ENCODE peak calls at places on chromosomes 5 and 9, in seven cellular contexts. N is fibroblast of lung, Q is foreskin fibroblast, K is epithelial cell of esophagus, P is body of pancreas, H is fibroblast of pulmonary artery, U is cardiac muscle cell. E is an unnamed sample.

GRCh38 chr5:65796269-65796668 is 74.3 kb downstream of the NLN start:
- DNase-seq in H (no peak), K (peak), Q (peak), U (no peak), P (no peak), N (peak), E (no peak)

GRCh38 chr5:180338001-180338707 is 15.0 kb downstream of the GFPT2 start:
- DNase-seq in N (no peak), U (no peak), K (no peak), H (no peak), P (no peak), Q (no peak), E (peak)

GRCh38 chr5:136208946-136209345 is 16.0 kb upstream of the SMIM32 start:
- DNase-seq in N (no peak), K (no peak), H (no peak), Q (no peak), P (no peak), U (no peak), E (no peak)

GRCh38 chr9:87278971-87279731 is 218.5 kb upstream of the DAPK1 start:
- DNase-seq in K (peak), H (no peak), N (peak), P (no peak), Q (peak), U (no peak), E (peak)

GRCh38 chr9:134784612-134785305 is 95.9 kb upstream of the FCN2 start:
- DNase-seq in N (no peak), Q (no peak), H (no peak), P (no peak), K (no peak), U (peak), E (no peak)

GRCh38 chr9:124040935-124041816 is 29.6 kb downstream of the LHX2 start:
- DNase-seq in P (peak), H (no peak), K (no peak), U (peak), N (no peak), Q (no peak), E (no peak)

GRCh38 chr5:66742083-66742895 is 146.1 kb downstream of the MAST4 start:
- DNase-seq in K (peak), U (peak), P (peak), N (peak), Q (no peak), H (no peak), E (peak)

GRCh38 chr5:40646286-40646685 is 33.4 kb upstream of the PTGER4 start:
- DNase-seq in P (no peak), Q (no peak), H (no peak), N (no peak), K (no peak), U (no peak), E (no peak)

GRCh38 chr9:35652829-35653209 is 2.1 kb upstream of the SIT1 start:
- DNase-seq in H (no peak), N (no peak), Q (no peak), K (no peak), P (no peak), U (no peak), E (no peak)

GRCh38 chr9:73149371-73150067 is 2.1 kb upstream of the ANXA1 start:
- DNase-seq in H (peak), U (no peak), Q (peak), K (peak), P (no peak), N (peak), E (peak)

GRCh38 chr5:179763215-179763945 is 30.4 kb upstream of the LTC4S start:
- DNase-seq in U (peak), N (peak), K (peak), H (peak), Q (peak), P (peak), E (peak)

GRCh38 chr9:137297966-137298365 is 4.1 kb downstream of the NRARP start:
- DNase-seq in Q (no peak), K (peak), U (no peak), H (no peak), N (no peak), P (no peak), E (no peak)
- H3K4me3 ChIP-seq in Q (no peak), K (no peak), U (no peak), H (no peak), N (no peak), P (no peak), E (no peak)

GRCh38 chr9:89325733-89326132 is 7.4 kb downstream of the SECISBP2 start:
- DNase-seq in N (no peak), Q (no peak), P (no peak), K (no peak), H (no peak), U (no peak), E (no peak)
- TF ChIP-seq CTCF in N (no peak), Q (no peak), P (no peak), K (no peak), H (no peak), U (no peak), E (no peak)

GRCh38 chr5:56148453-56148971 is 84.6 kb downstream of the ANKRD55 start:
- DNase-seq in U (no peak), K (no peak), P (peak), Q (no peak), N (peak), H (no peak), E (no peak)
- H3K4me3 ChIP-seq in U (no peak), K (no peak), P (no peak), Q (no peak), N (no peak), H (no peak), E (no peak)

DNA sequence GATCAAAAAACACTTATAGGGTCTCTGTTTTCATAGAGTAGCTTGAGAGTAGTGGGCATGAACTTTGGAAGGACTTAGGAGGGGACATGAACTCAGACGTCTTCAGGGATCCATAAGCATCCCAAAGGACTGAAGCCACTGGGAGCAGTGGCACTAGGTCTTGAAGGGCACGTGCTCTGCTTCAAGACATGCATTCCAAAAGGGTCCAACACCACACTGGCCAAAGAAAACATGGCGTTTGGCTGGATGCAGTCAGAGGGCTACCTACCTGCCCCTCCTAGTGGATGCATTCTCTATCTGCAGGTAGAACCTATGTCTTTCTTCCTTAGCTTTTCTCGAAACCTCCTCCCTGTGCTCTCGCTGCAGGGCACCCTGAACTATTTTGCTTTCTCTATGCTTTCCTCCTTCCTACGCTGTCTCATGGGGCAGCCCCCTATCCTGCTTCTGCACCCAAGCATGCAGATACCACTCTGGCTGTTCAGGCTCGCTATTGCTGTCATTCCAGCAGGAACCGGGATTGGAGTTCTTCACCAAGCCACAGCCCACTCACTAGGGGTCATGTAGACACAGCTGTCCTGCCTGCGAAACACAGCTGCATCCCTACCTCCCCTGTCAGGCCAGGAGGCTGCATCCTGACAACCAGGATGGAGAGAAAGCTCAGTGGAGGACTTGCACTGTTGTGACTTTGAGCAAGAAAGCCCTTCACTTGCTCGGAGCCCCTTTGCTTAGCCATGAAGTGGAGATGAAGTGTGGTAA is 11.9 kb downstream of the FAM240B start:
- DNase-seq in K (peak), N (no peak), P (no peak), U (no peak), H (no peak), Q (no peak), E (peak)
- TF ChIP-seq CTCF in K (peak), N (no peak), P (no peak), U (peak), H (peak), Q (no peak), E (peak)

GRCh38 chr9:89813482-89813881 is 208.7 kb downstream of the GADD45G start:
- DNase-seq in K (no peak), Q (no peak), H (no peak), U (no peak), N (no peak), P (no peak), E (no peak)

GRCh38 chr9:89815061-89815902 is 210.5 kb downstream of the GADD45G start:
- DNase-seq in K (no peak), H (no peak), P (no peak), Q (no peak), U (no peak), N (no peak), E (no peak)

GRCh38 chr9:89815903-89816573 is 211.2 kb downstream of the GADD45G start:
- DNase-seq in Q (no peak), P (no peak), H (no peak), K (no peak), N (no peak), U (no peak), E (no peak)

GRCh38 chr9:89812556-89813181 is 207.9 kb downstream of the GADD45G start:
- DNase-seq in H (no peak), N (no peak), K (no peak), U (no peak), Q (no peak), P (no peak), E (no peak)

GRCh38 chr9:89814340-89815040 is 209.7 kb downstream of the GADD45G start:
- DNase-seq in P (no peak), K (no peak), N (peak), U (no peak), H (peak), Q (no peak), E (peak)
- H3K4me3 ChIP-seq in P (no peak), K (no peak), N (no peak), U (no peak), H (no peak), Q (no peak), E (no peak)

DNA sequence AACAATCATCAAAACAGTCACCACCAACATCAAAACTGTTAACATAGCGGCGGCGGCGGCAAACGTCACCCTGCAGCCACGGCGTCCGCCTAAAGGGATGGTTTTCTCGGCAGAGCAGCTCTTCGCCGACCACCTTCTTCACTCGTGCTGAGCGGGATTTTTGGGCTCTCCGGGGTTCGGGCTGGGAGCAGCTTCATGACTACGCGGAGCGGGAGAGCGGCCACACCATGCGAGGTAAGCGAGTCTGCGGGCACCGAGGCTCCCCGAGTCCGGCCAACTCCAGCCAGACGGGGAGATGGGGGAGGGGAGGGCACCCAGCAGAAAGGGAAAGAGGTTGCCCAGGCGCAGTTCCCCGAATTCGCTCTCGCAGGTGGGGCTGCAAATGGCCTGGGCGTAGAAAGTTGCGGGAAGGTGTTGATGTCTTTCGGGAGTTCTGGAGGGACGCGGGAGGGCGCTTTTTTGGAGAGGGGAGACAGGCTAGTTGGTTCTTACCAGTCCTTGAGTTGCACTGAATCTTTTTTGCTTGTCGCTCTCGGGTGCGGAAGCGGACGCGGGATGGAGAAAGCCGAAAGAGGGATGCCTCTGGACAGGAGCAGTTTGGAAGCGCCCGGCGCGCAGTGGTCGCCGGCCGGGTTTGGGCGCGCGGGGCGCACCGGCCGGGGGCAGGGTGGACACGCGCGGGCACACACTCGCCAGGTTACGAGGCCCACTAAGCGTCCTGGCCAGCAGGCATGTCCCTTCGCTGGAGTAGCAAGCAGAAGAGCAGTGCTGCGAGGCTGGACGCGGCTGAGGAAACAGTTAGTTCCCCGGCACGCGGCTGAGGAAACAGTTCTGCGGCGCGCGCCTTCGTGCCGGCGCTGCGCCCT is 848 bp downstream of the RORB start:
- DNase-seq in Q (peak), U (peak), K (peak), H (peak), P (peak), N (peak), E (peak)
- TF ChIP-seq CTCF in Q (no peak), U (no peak), K (no peak), H (no peak), P (no peak), N (no peak), E (no peak)

GRCh38 chr5:141701341-141702119 is 19.5 kb upstream of the ARAP3 start:
- DNase-seq in H (no peak), K (no peak), Q (no peak), N (no peak), U (no peak), P (no peak), E (no peak)
- H3K4me3 ChIP-seq in H (no peak), K (no peak), Q (peak), N (no peak), U (no peak), P (no peak), E (no peak)

GRCh38 chr5:140488914-140489313 is 58.5 kb upstream of the EIF4EBP3 start:
- DNase-seq in K (no peak), U (no peak), P (no peak), H (no peak), N (peak), Q (no peak), E (no peak)
- TF ChIP-seq CTCF in K (no peak), U (no peak), P (no peak), H (no peak), N (no peak), Q (no peak), E (no peak)

GRCh38 chr9:137198051-137198747 is 2.3 kb downstream of the TPRN start:
- DNase-seq in H (no peak), N (no peak), P (peak), U (no peak), Q (no peak), K (no peak), E (no peak)

GRCh38 chr9:137194388-137194787 is 5.9 kb downstream of the SSNA1 start:
- DNase-seq in H (no peak), Q (no peak), P (peak), N (no peak), U (no peak), K (no peak), E (no peak)

GRCh38 chr9:137194909-137195308 is 5.6 kb downstream of the TPRN start:
- DNase-seq in N (no peak), Q (no peak), H (no peak), U (no peak), K (peak), P (peak), E (no peak)

GRCh38 chr9:137193771-137194170 is 5.3 kb downstream of the SSNA1 start:
- DNase-seq in K (no peak), N (no peak), P (no peak), H (no peak), U (no peak), Q (no peak), E (no peak)

GRCh38 chr9:137195525-137196220 is 4.9 kb downstream of the TPRN start:
- DNase-seq in U (no peak), H (no peak), N (no peak), P (peak), K (peak), Q (no peak), E (no peak)
- H3K4me3 ChIP-seq in U (no peak), H (no peak), N (no peak), P (no peak), K (no peak), Q (no peak), E (no peak)